ENCODE peak calls at places on chromosomes 13 and 19, in five cellular contexts. I, T, P, Z and X are unnamed samples.

GRCh38 chr19:29287061-29287460 is 74.1 kb upstream of the UQCRFS1 start:
- DNase-seq in Z (no peak), I (no peak), T (no peak), P (no peak), X (no peak)

GRCh38 chr13:40271511-40271910 is 394.9 kb downstream of the FOXO1 start:
- DNase-seq in I (no peak), P (peak), Z (no peak), T (no peak), X (no peak)

GRCh38 chr19:35847911-35848310 is 4.4 kb downstream of the NPHS1 start:
- DNase-seq in I (no peak), Z (no peak), T (no peak), P (no peak), X (no peak)

GRCh38 chr19:53908106-53908932 is 759 bp upstream of the CACNG7 start:
- DNase-seq in P (no peak), Z (peak), I (peak), T (no peak), X (peak)

GRCh38 chr13:71218960-71219359 is 648.0 kb downstream of the DACH1 start:
- DNase-seq in T (no peak), Z (no peak), I (no peak), P (no peak), X (peak)

GRCh38 chr13:85900521-85900920 is 101.3 kb upstream of the SLITRK6 start:
- DNase-seq in T (no peak), P (no peak), Z (no peak), I (no peak), X (no peak)

GRCh38 chr13:111241006-111241755 is 79.3 kb upstream of the TEX29 start:
- DNase-seq in I (no peak), Z (no peak), P (no peak), T (no peak), X (no peak)

GRCh38 chr13:32642858-32643257 is 56.6 kb downstream of the PDS5B start:
- DNase-seq in T (no peak), I (no peak), Z (no peak), P (no peak), X (no peak)

GRCh38 chr13:67147257-67148218 is 82.6 kb downstream of the PCDH9 start:
- DNase-seq in I (no peak), T (no peak), Z (peak), P (no peak), X (no peak)

GRCh38 chr13:74037762-74038161 is 96.4 kb downstream of the KLF12 start:
- DNase-seq in Z (no peak), P (no peak), I (no peak), T (no peak), X (no peak)

GRCh38 chr19:5214371-5214770 is 126.2 kb downstream of the PTPRS start:
- DNase-seq in Z (no peak), P (no peak), T (no peak), I (no peak), X (no peak)

GRCh38 chr19:19049406-19049805 is 14.4 kb upstream of the SLC25A42 start:
- DNase-seq in P (no peak), Z (no peak), T (no peak), I (no peak), X (no peak)

GRCh38 chr13:112105884-112106283 is 38.9 kb downstream of the SOX1 start:
- DNase-seq in I (peak), T (no peak), Z (no peak), P (no peak), X (no peak)

GRCh38 chr13:62482351-62482750 is 1066.7 kb upstream of the PCDH20 start:
- DNase-seq in Z (no peak), I (no peak), P (no peak), T (no peak), X (no peak)

GRCh38 chr13:46885018-46885417 is 11.8 kb downstream of the HTR2A start:
- DNase-seq in I (no peak), P (no peak), T (no peak), Z (no peak), X (no peak)

GRCh38 chr19:45779231-45780145 is 2.8 kb downstream of the DMPK start:
- DNase-seq in Z (peak), T (peak), I (peak), P (peak), X (peak)

GRCh38 chr13:67119481-67119883 is 110.7 kb downstream of the PCDH9 start:
- DNase-seq in T (no peak), Z (peak), P (no peak), I (no peak), X (no peak)

GRCh38 chr13:20489185-20489820 is 36.4 kb downstream of the CRYL1 start:
- DNase-seq in T (no peak), I (no peak), Z (no peak), P (peak), X (no peak)

GRCh38 chr19:4507804-4508203 is 10.5 kb downstream of the PLIN4 start:
- DNase-seq in Z (no peak), T (no peak), P (peak), I (no peak), X (no peak)

GRCh38 chr19:39752390-39752789 is 14.6 kb upstream of the CLC start:
- DNase-seq in P (no peak), Z (no peak), T (no peak), I (no peak), X (no peak)

GRCh38 chr13:41111454-41111853 is 21.1 kb downstream of the KBTBD6 start:
- DNase-seq in I (no peak), P (no peak), Z (peak), T (no peak), X (no peak)

GRCh38 chr19:15576526-15577156 is 38.4 kb upstream of the CYP4F8 start:
- DNase-seq in I (no peak), P (no peak), T (no peak), Z (no peak), X (no peak)

GRCh38 chr13:106140476-106140875 is 395.0 kb downstream of the EFNB2 start:
- DNase-seq in T (no peak), P (no peak), Z (no peak), I (no peak), X (no peak)

GRCh38 chr13:42272115-42272756 is at the start of gene AKAP11:
- DNase-seq in I (no peak), T (no peak), P (peak), Z (peak), X (peak)

GRCh38 chr13:108227651-108228272 is 9.6 kb downstream of the ABHD13 start:
- DNase-seq in P (no peak), T (no peak), Z (peak), I (no peak), X (no peak)

GRCh38 chr13:90857921-90858320 is 489.6 kb upstream of the MIR17HG start:
- DNase-seq in T (no peak), Z (no peak), P (no peak), I (no peak), X (no peak)

GRCh38 chr13:33953203-33953602 is 135.3 kb downstream of the RFC3 start:
- DNase-seq in Z (peak), I (no peak), T (no peak), P (no peak), X (no peak)

GRCh38 chr13:88908896-88909535 is 1237.8 kb downstream of the SLITRK5 start:
- DNase-seq in P (no peak), I (no peak), Z (no peak), T (no peak), X (no peak)

GRCh38 chr13:45316210-45316799 is 24.7 kb downstream of the TPT1 start:
- DNase-seq in Z (no peak), I (no peak), P (no peak), T (no peak), X (no peak)

GRCh38 chr19:14383556-14383897 is 2.3 kb downstream of the ADGRE5 start:
- DNase-seq in Z (peak), P (peak), I (no peak), T (no peak), X (no peak)

GRCh38 chr13:30698023-30698422 is 37.3 kb upstream of the ALOX5AP start:
- DNase-seq in P (no peak), Z (peak), T (no peak), I (no peak), X (no peak)

GRCh38 chr13:30697177-30697953 is 38.0 kb upstream of the ALOX5AP start:
- DNase-seq in P (no peak), T (no peak), I (no peak), Z (no peak), X (no peak)

GRCh38 chr13:30702006-30702405 is 33.3 kb upstream of the ALOX5AP start:
- DNase-seq in Z (no peak), I (no peak), T (no peak), P (no peak), X (no peak)

GRCh38 chr13:30698488-30699005 is 36.8 kb upstream of the ALOX5AP start:
- DNase-seq in T (no peak), Z (no peak), P (no peak), I (no peak), X (no peak)

DNA sequence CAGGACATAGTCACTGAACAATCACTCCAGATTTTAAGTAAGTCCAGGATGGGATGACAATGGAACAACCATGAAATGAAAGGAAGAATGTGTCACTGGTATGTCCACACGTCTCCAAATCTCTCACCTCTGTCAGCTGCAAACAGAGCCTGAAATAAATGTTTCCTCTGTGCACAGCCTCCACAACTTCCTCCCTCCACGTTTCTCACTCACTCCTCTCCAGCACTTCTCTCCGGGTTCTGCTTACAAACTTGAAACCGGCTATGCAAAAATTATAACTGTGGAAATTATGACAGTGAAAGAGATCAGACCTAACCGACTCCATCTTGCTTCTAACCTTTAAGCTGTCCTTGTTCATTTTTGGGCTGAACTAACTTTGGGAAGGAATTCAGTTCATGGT is 35.0 kb upstream of the ALOX5AP start:
- DNase-seq in T (no peak), I (no peak), P (no peak), Z (no peak), X (no peak)
- H3K27ac ChIP-seq in T (no peak), I (no peak), P (no peak), Z (no peak), X (no peak)

GRCh38 chr19:42091300-42092266 is 15.6 kb downstream of the ZNF574 start:
- DNase-seq in P (no peak), T (no peak), Z (peak), I (no peak), X (no peak)
- H3K27ac ChIP-seq in P (no peak), T (no peak), Z (no peak), I (no peak), X (no peak)

GRCh38 chr13:100146534-100146933 is 57.6 kb downstream of the PCCA start:
- DNase-seq in P (no peak), Z (no peak), T (no peak), I (no peak), X (no peak)
- H3K27ac ChIP-seq in P (no peak), Z (no peak), T (no peak), I (no peak), X (no peak)

GRCh38 chr13:44224433-44225149 is 149.0 kb upstream of the SERP2 start:
- DNase-seq in T (no peak), Z (peak), P (peak), I (no peak), X (no peak)
- H3K27ac ChIP-seq in T (peak), Z (no peak), P (peak), I (no peak), X (no peak)

DNA sequence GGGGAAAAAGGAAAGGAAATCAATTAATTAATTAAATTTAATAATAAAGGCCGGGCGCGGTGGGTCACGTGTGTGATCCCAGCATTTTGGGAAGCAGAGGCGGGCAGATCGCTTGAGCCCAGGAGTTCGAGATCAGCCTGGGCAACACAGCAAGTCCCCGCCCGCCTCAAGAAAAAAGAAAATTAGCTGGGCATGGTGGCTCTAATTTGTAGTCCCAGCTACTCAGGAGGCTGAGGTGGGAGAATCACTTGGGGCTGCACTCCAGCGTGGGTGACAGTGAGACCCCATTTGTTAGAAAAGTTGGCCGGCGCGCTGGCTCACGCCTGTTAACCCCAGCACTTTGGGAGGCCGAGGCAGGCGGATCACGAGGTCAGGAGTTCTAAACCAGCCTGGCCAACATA is 733 bp upstream of the CD320 start:
- DNase-seq in P (peak), I (no peak), Z (no peak), T (no peak), X (peak)
- H3K27ac ChIP-seq in P (peak), I (no peak), Z (peak), T (no peak), X (peak)